ENCODE peak calls at places on chromosomes 16 and 17, in four cellular contexts. E is T-helper 1 cell, T is tibial artery, Q is PC-3. F is an unnamed sample.

GRCh38 chr17:17305282-17305801 is 2.2 kb downstream of the NT5M start:
- DNase-seq in Q (no peak), T (peak; percentile 40), E (peak; percentile 40), F (no peak)

GRCh38 chr17:76658387-76658705 is 14.8 kb upstream of the ST6GALNAC1 start:
- DNase-seq in Q (no peak), T (no peak), E (no peak), F (no peak)

GRCh38 chr17:71180801-71181385 is 939.9 kb upstream of the SOX9 start:
- DNase-seq in T (no peak), Q (peak; percentile 62), E (no peak), F (no peak)

GRCh38 chr16:12639044-12639443 is 164.6 kb downstream of the CPPED1 start:
- DNase-seq in E (no peak), T (no peak), Q (no peak), F (no peak)

GRCh38 chr16:82700541-82701240 is 73.9 kb downstream of the CDH13 start:
- DNase-seq in E (no peak), Q (no peak), T (no peak), F (no peak)

GRCh38 chr16:68235882-68236803 is at the start of gene ESRP2:
- DNase-seq in T (peak; percentile 73), Q (peak; percentile 88), E (peak; percentile 39), F (no peak)

GRCh38 chr17:53219821-53220220 is 602.9 kb upstream of the KIF2B start:
- DNase-seq in T (no peak), E (no peak), Q (no peak), F (no peak)

GRCh38 chr16:69176033-69176780 is 10.8 kb upstream of the SNTB2 start:
- DNase-seq in T (no peak), Q (no peak), E (no peak), F (no peak)

GRCh38 chr16:4403133-4403949 is 13.1 kb downstream of the CORO7 start:
- DNase-seq in T (no peak), E (no peak), Q (no peak), F (no peak)

GRCh38 chr16:51237861-51238378 is 86.8 kb upstream of the SALL1 start:
- DNase-seq in Q (no peak), T (no peak), E (no peak), F (no peak)

GRCh38 chr17:17839792-17840707 is 3.3 kb upstream of the SREBF1 start:
- DNase-seq in E (peak; percentile 72), T (peak; percentile 95), Q (peak; percentile 98), F (peak; percentile 89)

GRCh38 chr16:5461574-5461973 is 364.0 kb upstream of the EEF2KMT start:
- DNase-seq in Q (no peak), E (no peak), T (no peak), F (no peak)

GRCh38 chr17:43714338-43715149 is 44.0 kb downstream of the SOST start:
- DNase-seq in E (no peak), T (no peak), Q (peak; percentile 60), F (no peak)